ENCODE peak calls at places on chromosomes 2 and 18, in four cellular contexts. Z is IMR-90, L is A549, C is spleen. K is an unnamed sample.

GRCh38 chr2:216872040-216872439 is 12.2 kb upstream of the TNP1 start:
- DNase-seq in Z (no peak), L (no peak), C (no peak), K (no peak)

GRCh38 chr2:224997802-224998201 is 44.5 kb downstream of the DOCK10 start:
- DNase-seq in Z (peak; percentile 80), L (no peak), C (no peak), K (peak; percentile 10)

GRCh38 chr2:144183744-144184143 is 336.2 kb downstream of the ZEB2 start:
- DNase-seq in Z (peak; percentile 85), L (no peak), C (peak; percentile 76), K (peak; percentile 7)

GRCh38 chr18:61736168-61736567 is 156.6 kb downstream of the RNF152 start:
- DNase-seq in Z (peak; percentile 16), L (no peak), C (no peak), K (no peak)

GRCh38 chr2:177161741-177162440 is 50.7 kb upstream of the HNRNPA3 start:
- DNase-seq in Z (peak; percentile 41), L (peak; percentile 44), C (no peak), K (peak; percentile 57)

GRCh38 chr18:63970803-63971191 is 916 bp downstream of the SERPINB8 start:
- DNase-seq in Z (peak; percentile 21), L (no peak), C (peak; percentile 84), K (peak; percentile 78)

GRCh38 chr18:59954241-59954640 is 54.4 kb downstream of the PMAIP1 start:
- DNase-seq in Z (no peak), L (no peak), C (no peak), K (no peak)

GRCh38 chr18:34871435-34871834 is 161.3 kb downstream of the DTNA start:
- DNase-seq in Z (peak; percentile 10), L (no peak), C (no peak), K (no peak)

GRCh38 chr2:76599732-76600368 is 889.1 kb upstream of the GCFC2 start:
- DNase-seq in Z (peak; percentile 67), L (peak; percentile 81), C (peak; percentile 32), K (peak; percentile 93)

GRCh38 chr2:205273148-205273547 is 409.2 kb upstream of the NRP2 start:
- DNase-seq in Z (no peak), L (no peak), C (no peak), K (no peak)

GRCh38 chr2:206230060-206230890 is 44.2 kb upstream of the ZDBF2 start:
- DNase-seq in Z (no peak), L (no peak), C (no peak), K (peak; percentile 8)

GRCh38 chr2:236178921-236179652 is 10.9 kb upstream of the GBX2 start:
- DNase-seq in Z (no peak), L (peak; percentile 37), C (no peak), K (no peak)

GRCh38 chr2:8576525-8577157 is 105.2 kb upstream of the ID2 start:
- DNase-seq in Z (no peak), L (no peak), C (peak; percentile 85), K (no peak)

GRCh38 chr2:222859786-222860726 is 780 bp upstream of the ACSL3 start:
- DNase-seq in Z (peak; percentile 64), L (peak; percentile 87), C (no peak), K (peak; percentile 73)

GRCh38 chr2:26330114-26330581 is 15.8 kb upstream of the SELENOI start:
- DNase-seq in Z (peak; percentile 79), L (peak; percentile 84), C (peak; percentile 95), K (peak; percentile 89)

GRCh38 chr2:224069172-224069571 is 30.1 kb upstream of the SERPINE2 start:
- DNase-seq in Z (no peak), L (no peak), C (no peak), K (no peak)

GRCh38 chr18:63410792-63411191 is 11.5 kb downstream of the VPS4B start:
- DNase-seq in Z (peak; percentile 78), L (no peak), C (no peak), K (peak; percentile 57)

GRCh38 chr2:235263205-235264120 is 230.4 kb upstream of the AGAP1 start:
- DNase-seq in Z (peak; percentile 93), L (peak; percentile 94), C (no peak), K (peak; percentile 89)

GRCh38 chr2:176873403-176873802 is 339.2 kb upstream of the HNRNPA3 start:
- DNase-seq in Z (peak; percentile 1), L (no peak), C (no peak), K (no peak)

GRCh38 chr2:142944264-142944663 is 66.8 kb downstream of the KYNU start:
- DNase-seq in Z (peak; percentile 37), L (peak; percentile 39), C (no peak), K (no peak)

GRCh38 chr2:8611712-8612111 is 70.1 kb upstream of the ID2 start:
- DNase-seq in Z (no peak), L (no peak), C (no peak), K (peak; percentile 74)

GRCh38 chr2:217623513-217623912 is 379.3 kb downstream of the TNS1 start:
- DNase-seq in Z (no peak), L (no peak), C (no peak), K (no peak)

GRCh38 chr2:215503381-215503780 is 67.5 kb upstream of the FN1 start:
- DNase-seq in Z (no peak), L (no peak), C (no peak), K (no peak)

GRCh38 chr2:110813896-110814295 is 81.5 kb downstream of the ACOXL start:
- DNase-seq in Z (no peak), L (no peak), C (no peak), K (no peak)

GRCh38 chr2:72137498-72138010 is 10.1 kb downstream of the CYP26B1 start:
- DNase-seq in Z (peak; percentile 18), L (peak; percentile 64), C (peak; percentile 90), K (peak; percentile 66)

GRCh38 chr18:35827275-35827929 is 145.1 kb upstream of the RMP24 start:
- DNase-seq in Z (no peak), L (no peak), C (no peak), K (no peak)

GRCh38 chr18:64164883-64165282 is 16.0 kb upstream of the LINC00305 start:
- DNase-seq in Z (no peak), L (no peak), C (no peak), K (no peak)

GRCh38 chr2:65424391-65424790 is 8.0 kb downstream of the SPRED2 start:
- DNase-seq in Z (no peak), L (no peak), C (no peak), K (no peak)
- H3K4me1 ChIP-seq in Z (peaks cover 5% of the 10 kb centered on the region), L (peaks cover 27% of the 10 kb centered on the region), C (peaks cover 12% of the 10 kb centered on the region), K (peaks cover 12% of the 10 kb centered on the region)

GRCh38 chr18:25604231-25604908 is 252.4 kb upstream of the ZNF521 start:
- DNase-seq in Z (no peak), L (no peak), C (no peak), K (no peak)

GRCh38 chr18:25594351-25594750 is 242.4 kb upstream of the ZNF521 start:
- DNase-seq in Z (peak; percentile 16), L (no peak), C (no peak), K (no peak)

GRCh38 chr18:25595274-25595673 is 243.3 kb upstream of the ZNF521 start:
- DNase-seq in Z (no peak), L (no peak), C (no peak), K (no peak)

GRCh38 chr18:25604909-25605247 is 252.9 kb upstream of the ZNF521 start:
- DNase-seq in Z (no peak), L (no peak), C (no peak), K (no peak)

DNA sequence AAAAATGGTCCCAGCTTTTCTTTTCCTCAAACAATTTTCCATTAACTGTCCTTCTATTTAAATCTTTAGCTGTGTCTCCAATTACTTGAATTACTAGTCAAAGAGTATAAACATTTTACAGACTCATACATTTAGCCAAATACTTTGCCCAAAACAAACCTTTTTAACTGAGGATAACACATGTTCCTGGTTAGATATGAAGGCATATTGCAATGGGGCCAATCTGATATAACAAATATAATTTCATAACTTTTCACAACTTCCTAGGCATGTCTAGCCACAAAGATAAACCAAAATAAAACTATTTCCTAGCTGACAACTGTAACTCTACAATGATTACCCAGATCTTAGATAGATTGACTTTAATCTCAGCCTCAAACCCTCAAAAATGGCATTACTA is 247.5 kb upstream of the ZNF521 start:
- DNase-seq in Z (no peak), L (no peak), C (no peak), K (no peak)
- H3K9me3 ChIP-seq in Z (no peaks in the 10 kb centered on the region), L (no peaks in the 10 kb centered on the region), C (no peaks in the 10 kb centered on the region), K (no peaks in the 10 kb centered on the region)

GRCh38 chr2:10034333-10035052 is 8.9 kb upstream of the KLF11 start:
- DNase-seq in Z (no peak), L (no peak), C (no peak), K (no peak)

GRCh38 chr2:10031886-10032745 is 11.2 kb upstream of the KLF11 start:
- DNase-seq in Z (no peak), L (no peak), C (no peak), K (no peak)

GRCh38 chr2:10032746-10033105 is 10.6 kb upstream of the KLF11 start:
- DNase-seq in Z (no peak), L (no peak), C (no peak), K (no peak)

GRCh38 chr2:10035053-10035422 is 8.3 kb upstream of the KLF11 start:
- DNase-seq in Z (no peak), L (no peak), C (no peak), K (no peak)

DNA sequence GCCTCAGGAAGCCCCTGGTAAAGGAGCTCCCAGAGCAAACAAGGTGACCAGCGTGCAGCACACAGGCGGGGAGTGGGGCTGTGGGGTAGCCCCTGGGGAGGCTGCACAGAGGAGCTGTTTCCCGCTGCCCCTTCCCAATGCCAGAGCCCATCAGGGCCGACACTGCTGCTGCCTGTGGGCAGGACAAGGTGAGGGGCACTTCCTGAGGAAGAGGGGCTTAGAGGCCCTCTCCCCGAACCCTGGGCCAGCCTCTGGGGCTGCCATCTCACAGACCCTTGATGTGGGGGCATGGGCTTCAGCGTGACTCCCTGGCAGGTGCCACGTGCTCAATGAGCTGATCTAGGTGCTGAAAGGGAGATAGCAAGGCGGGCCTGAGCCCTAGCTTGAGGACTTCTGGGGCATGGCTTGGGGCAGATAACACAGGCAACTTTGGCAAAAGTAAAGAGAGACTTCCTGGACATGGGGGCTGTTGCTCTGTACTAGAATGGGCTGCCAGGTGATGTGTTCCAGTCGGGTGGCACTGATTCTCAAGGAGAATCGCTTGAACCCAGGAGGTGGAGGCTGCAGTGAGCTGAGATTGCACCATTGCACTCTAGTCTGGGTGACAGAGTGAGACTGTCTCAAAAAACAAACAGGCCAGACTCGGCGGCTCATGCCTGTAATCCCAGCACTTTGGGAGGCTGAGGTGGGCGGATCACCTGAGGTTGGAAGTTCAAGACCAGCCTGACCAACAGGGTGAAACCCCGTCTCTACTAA is 9.9 kb upstream of the KLF11 start:
- DNase-seq in Z (no peak), L (no peak), C (no peak), K (no peak)
- H3K4me1 ChIP-seq in Z (peaks cover 6% of the 10 kb centered on the region), L (peaks cover 16% of the 10 kb centered on the region), C (peaks cover 41% of the 10 kb centered on the region), K (peaks cover 8% of the 10 kb centered on the region)

GRCh38 chr2:196140213-196140612 is 31.2 kb downstream of the STK17B start:
- DNase-seq in Z (no peak), L (no peak), C (no peak), K (no peak)

GRCh38 chr2:196137271-196137670 is 34.1 kb downstream of the STK17B start:
- DNase-seq in Z (peak; percentile 18), L (no peak), C (no peak), K (no peak)

GRCh38 chr2:196131384-196131861 is 40.0 kb downstream of the STK17B start:
- DNase-seq in Z (peak; percentile 44), L (peak; percentile 66), C (no peak), K (peak; percentile 28)

GRCh38 chr2:196131949-196132925 is 39.1 kb downstream of the STK17B start:
- DNase-seq in Z (peak; percentile 25), L (no peak), C (no peak), K (no peak)

DNA sequence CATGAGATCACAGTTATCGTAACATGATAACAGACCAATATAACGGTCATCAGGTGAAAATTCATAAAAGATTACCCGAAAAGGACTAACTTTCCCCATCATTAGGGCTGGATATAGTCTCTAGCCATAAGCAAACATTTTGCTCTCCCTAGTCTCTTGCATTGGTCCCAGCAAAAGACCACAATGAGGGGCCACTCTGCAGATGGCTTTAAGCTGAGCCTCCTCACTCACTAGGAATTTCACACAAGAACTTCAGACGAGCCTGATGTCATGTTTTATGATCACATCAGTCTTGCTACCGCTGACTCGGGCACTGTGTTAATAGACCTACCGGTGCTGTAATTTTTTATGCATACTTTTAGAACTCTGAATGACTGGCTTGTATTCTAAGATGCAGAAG is 35.2 kb downstream of the STK17B start:
- DNase-seq in Z (no peak), L (no peak), C (no peak), K (no peak)
- H3K9me3 ChIP-seq in Z (peaks cover 21% of the 10 kb centered on the region), L (peaks cover 7% of the 10 kb centered on the region), C (peaks cover 54% of the 10 kb centered on the region), K (peaks cover 20% of the 10 kb centered on the region)